ENCODE peak calls at places on chromosomes 16 and 17, in seven cellular contexts. O is PC-3; J is effector memory CD4-positive, alpha-beta T cell; H is heart left ventricle; B is testis; C is tibial nerve; D is CD8-positive, alpha-beta memory T cell. I is an unnamed sample.

GRCh38 chr17:34781071-34781470 is 180.2 kb downstream of the CCT6B start:
- DNase-seq in O (no peak), J (no peak), H (no peak), B (no peak), C (no peak), D (no peak), I (no peak)

GRCh38 chr16:3618782-3619166 is 7.4 kb upstream of the SLX4 start:
- DNase-seq in O (peak; percentile 34), J (no peak), H (no peak), B (no peak), C (no peak), D (no peak), I (no peak)

GRCh38 chr16:30720086-30720485 is 21.1 kb downstream of the SRCAP start:
- DNase-seq in O (no peak), J (no peak), H (no peak), B (no peak), C (no peak), D (no peak), I (no peak)

GRCh38 chr17:59840908-59841666 is 51.7 kb downstream of the TUBD1 start:
- DNase-seq in O (peak; percentile 45), J (no peak), H (no peak), B (no peak), C (no peak), D (no peak), I (no peak)

GRCh38 chr17:80025796-80026195 is 9.9 kb downstream of the TBC1D16 start:
- DNase-seq in O (no peak), J (no peak), H (no peak), B (no peak), C (no peak), D (no peak), I (no peak)

GRCh38 chr17:27601069-27601974 is 29.7 kb upstream of the LGALS9 start:
- DNase-seq in O (peak; percentile 85), J (peak; percentile 59), H (peak; percentile 82), B (peak; percentile 94), C (peak; percentile 87), D (peak; percentile 86), I (peak; percentile 73)

GRCh38 chr16:61324044-61324443 is 712.2 kb downstream of the CDH8 start:
- DNase-seq in O (no peak), J (no peak), H (no peak), B (no peak), C (no peak), D (no peak), I (no peak)

GRCh38 chr16:50195756-50196155 is 42.6 kb downstream of the TENT4B start:
- DNase-seq in O (no peak), J (no peak), H (no peak), B (no peak), C (no peak), D (no peak), I (no peak)

GRCh38 chr17:69606142-69606800 is 191.8 kb downstream of the MAP2K6 start:
- DNase-seq in O (no peak), J (no peak), H (no peak), B (no peak), C (no peak), D (no peak), I (no peak)

GRCh38 chr16:83648347-83648746 is 159.4 kb upstream of the HSBP1 start:
- DNase-seq in O (no peak), J (no peak), H (no peak), B (no peak), C (no peak), D (no peak), I (no peak)

GRCh38 chr16:35735403-35736251 is 2276.2 kb downstream of the TP53TG3F start:
- DNase-seq in O (no peak), J (no peak), H (no peak), B (no peak), C (no peak), D (no peak), I (no peak)

GRCh38 chr16:74999683-75000480 is 1.1 kb downstream of the ZNRF1 start:
- DNase-seq in O (peak; percentile 41), J (peak; percentile 40), H (peak; percentile 42), B (peak; percentile 80), C (no peak), D (peak; percentile 80), I (peak; percentile 28)

GRCh38 chr16:8831450-8832382 is 34.1 kb downstream of the PMM2 start:
- DNase-seq in O (no peak), J (no peak), H (no peak), B (no peak), C (no peak), D (no peak), I (no peak)

GRCh38 chr16:8828541-8829165 is 31.0 kb downstream of the PMM2 start:
- DNase-seq in O (no peak), J (no peak), H (no peak), B (no peak), C (no peak), D (no peak), I (no peak)

DNA sequence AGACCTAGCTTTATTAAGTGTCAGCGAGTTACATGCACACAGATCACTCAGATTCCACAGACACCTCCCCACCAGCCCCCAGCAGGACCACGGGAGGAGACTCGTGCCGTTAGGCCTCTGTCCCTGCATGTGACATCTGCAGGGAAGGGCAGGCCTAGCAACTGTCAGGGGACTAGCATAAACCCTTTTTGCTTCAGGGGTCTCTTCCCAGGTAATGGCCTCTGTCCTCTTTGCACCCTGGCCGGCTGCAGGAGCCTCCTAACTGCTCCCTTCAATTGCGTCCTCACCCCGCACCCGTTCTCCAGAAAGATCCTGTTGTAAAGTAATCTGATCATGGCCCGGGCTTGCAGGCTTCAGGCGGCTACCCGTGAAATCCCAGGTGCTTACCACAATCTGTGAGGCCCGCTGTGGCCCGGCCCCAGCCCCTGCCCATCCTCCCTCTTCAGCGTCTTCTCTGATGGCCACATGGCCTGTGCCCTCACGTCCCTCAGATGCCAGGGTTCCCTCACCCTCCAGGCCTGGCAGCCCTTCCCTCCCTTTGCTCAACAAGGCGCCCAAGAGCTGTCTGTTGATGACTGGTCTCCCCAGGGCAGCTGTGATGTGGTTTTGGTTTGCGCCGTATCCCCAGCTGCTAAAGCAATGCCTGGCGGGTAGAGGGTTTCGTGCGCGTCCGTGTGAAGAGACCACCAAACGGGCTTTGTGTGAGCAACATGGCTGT is 34.9 kb downstream of the PMM2 start:
- DNase-seq in O (no peak), J (no peak), H (no peak), B (no peak), C (no peak), D (no peak), I (no peak)
- H3K4me1 ChIP-seq in O (no peaks in the 10 kb centered on the region), J (no peaks in the 10 kb centered on the region), H (no peaks in the 10 kb centered on the region), B (no peaks in the 10 kb centered on the region), C (no peaks in the 10 kb centered on the region), D (no peaks in the 10 kb centered on the region), I (peaks cover 6% of the 10 kb centered on the region)

GRCh38 chr16:70483426-70483825 is 29.0 kb downstream of the FCSK start:
- DNase-seq in O (no peak), J (no peak), H (no peak), B (no peak), C (no peak), D (no peak), I (no peak)
- H3K4me1 ChIP-seq in O (peaks cover 15% of the 10 kb centered on the region), J (no peaks in the 10 kb centered on the region), H (no peaks in the 10 kb centered on the region), B (no peaks in the 10 kb centered on the region), C (no peaks in the 10 kb centered on the region), D (no peaks in the 10 kb centered on the region), I (peaks cover 22% of the 10 kb centered on the region)

GRCh38 chr17:46928472-46929261 is 5.7 kb downstream of the GOSR2 start:
- DNase-seq in O (no peak), J (no peak), H (no peak), B (no peak), C (no peak), D (no peak), I (no peak)
- H3K4me1 ChIP-seq in O (peaks cover 21% of the 10 kb centered on the region), J (peaks cover 4% of the 10 kb centered on the region), H (no peaks in the 10 kb centered on the region), B (peaks cover 14% of the 10 kb centered on the region), C (no peaks in the 10 kb centered on the region), D (peaks cover 41% of the 10 kb centered on the region), I (peaks cover 65% of the 10 kb centered on the region)

GRCh38 chr17:57999010-57999495 is 8.0 kb downstream of the SRSF1 start:
- DNase-seq in O (no peak), J (no peak), H (no peak), B (no peak), C (no peak), D (no peak), I (no peak)
- H3K4me1 ChIP-seq in O (peaks cover 20% of the 10 kb centered on the region), J (peaks cover 7% of the 10 kb centered on the region), H (no peaks in the 10 kb centered on the region), B (peaks cover 3% of the 10 kb centered on the region), C (no peaks in the 10 kb centered on the region), D (peaks cover 24% of the 10 kb centered on the region), I (peaks cover 60% of the 10 kb centered on the region)

DNA sequence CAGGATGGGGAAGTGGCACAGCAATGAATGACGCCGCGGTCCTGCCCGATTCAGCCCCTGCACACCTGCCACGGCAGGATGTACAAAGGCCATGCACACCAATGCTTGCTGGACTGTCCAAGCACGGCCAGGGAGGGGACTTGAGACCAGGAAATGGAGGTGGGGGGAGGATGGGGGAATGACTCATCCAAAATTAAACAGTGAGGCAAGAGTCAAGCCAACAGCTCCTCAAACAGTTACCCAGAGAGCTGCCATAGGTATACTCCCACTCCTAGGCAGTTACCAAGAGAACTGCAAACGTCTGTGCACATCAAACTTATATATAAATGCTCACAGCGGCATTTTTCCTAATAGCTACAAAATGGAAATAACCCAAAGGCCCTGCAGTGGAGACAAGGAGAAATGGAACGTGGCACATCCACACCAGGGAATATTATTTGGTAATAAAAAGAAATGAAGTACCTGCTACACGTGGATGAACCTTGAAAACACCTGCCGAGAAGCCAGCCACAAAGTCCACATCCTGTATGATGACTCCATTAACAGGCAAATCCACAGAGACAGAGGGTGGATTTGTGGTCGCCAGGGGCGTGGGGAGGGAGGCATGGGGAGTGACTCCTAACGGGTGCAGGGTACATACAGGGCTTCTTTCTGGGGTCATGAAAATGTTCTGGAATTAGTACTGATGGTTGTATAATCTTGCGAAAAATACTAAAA is 54.1 kb downstream of the VAC14 start:
- DNase-seq in O (peak; percentile 94), J (no peak), H (peak; percentile 63), B (no peak), C (no peak), D (peak; percentile 56), I (peak; percentile 50)
- H3K4me1 ChIP-seq in O (peaks cover 36% of the 10 kb centered on the region), J (no peaks in the 10 kb centered on the region), H (peaks cover 12% of the 10 kb centered on the region), B (peaks cover 58% of the 10 kb centered on the region), C (no peaks in the 10 kb centered on the region), D (no peaks in the 10 kb centered on the region), I (peaks cover 70% of the 10 kb centered on the region)

DNA sequence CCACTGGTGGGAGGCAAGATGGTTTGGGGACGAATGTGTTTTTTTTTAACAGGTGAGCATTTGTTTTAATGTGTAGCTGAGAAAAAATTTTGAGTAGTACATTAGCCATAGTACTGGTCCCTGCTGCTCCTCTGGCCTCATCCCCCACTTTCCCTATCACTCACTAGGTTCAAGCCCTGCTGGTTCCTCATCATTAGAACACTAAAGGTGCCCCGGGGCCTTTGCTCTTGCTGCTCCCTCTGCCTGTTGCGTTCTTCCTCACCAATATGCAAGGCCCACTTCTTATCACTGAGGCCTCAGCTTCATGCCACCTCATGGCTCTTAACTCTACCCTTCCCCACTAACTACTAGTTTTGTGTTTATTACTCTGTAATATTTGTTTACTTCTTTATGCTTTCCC is 74.5 kb downstream of the GNAO1 start:
- DNase-seq in O (no peak), J (no peak), H (no peak), B (no peak), C (no peak), D (no peak), I (no peak)
- H3K4me1 ChIP-seq in O (no peaks in the 10 kb centered on the region), J (peaks cover 31% of the 10 kb centered on the region), H (no peaks in the 10 kb centered on the region), B (peaks cover 28% of the 10 kb centered on the region), C (no peaks in the 10 kb centered on the region), D (peaks cover 41% of the 10 kb centered on the region), I (peaks cover 55% of the 10 kb centered on the region)